ENCODE peak calls at places on chromosomes 12 and 14, in nine cellular contexts. T is neural progenitor cell, A is GM23338, C is GM23248, W is PC-3, K is hepatocyte, B is HCT116, D is SK-N-SH, X is MM.1S. H is an unnamed sample.

GRCh38 chr14:58752782-58753181 is 115.0 kb downstream of the DACT1 start:
- DNase-seq in B (no peak), T (no peak), K (no peak), D (no peak), C (peak; percentile 31), X (no peak), A (no peak), W (no peak), H (no peak)

GRCh38 chr14:36293824-36294223 is 26.6 kb downstream of the MBIP start:
- DNase-seq in C (peak; percentile 85), D (no peak), T (no peak), A (no peak), X (no peak), B (no peak), W (no peak), K (peak; percentile 12), H (no peak)

GRCh38 chr14:68143341-68143807 is 323.8 kb downstream of the RAD51B start:
- DNase-seq in C (peak; percentile 74), D (no peak), K (peak; percentile 27), B (no peak), X (no peak), W (peak; percentile 28), T (no peak), A (no peak), H (no peak)

GRCh38 chr14:51547260-51547659 is 104.5 kb upstream of the FRMD6 start:
- DNase-seq in B (peak; percentile 68), C (peak; percentile 98), X (no peak), K (peak; percentile 66), T (no peak), A (no peak), D (peak; percentile 30), W (peak; percentile 99), H (no peak)

GRCh38 chr12:50088577-50089335 is 3.6 kb downstream of the SMARCD1 start:
- DNase-seq in B (peak; percentile 72), X (peak; percentile 87), W (peak; percentile 88), A (peak; percentile 83), T (peak; percentile 80), C (peak; percentile 69), K (peak; percentile 85), D (peak; percentile 65), H (peak; percentile 82)

GRCh38 chr12:34376133-34376799 is 354.0 kb downstream of the ALG10 start:
- DNase-seq in X (no peak), T (no peak), D (no peak), B (no peak), A (no peak), W (peak; percentile 4), K (no peak), C (no peak), H (no peak)

GRCh38 chr12:111102062-111102735 is 181.8 kb upstream of the MYL2 start:
- DNase-seq in C (no peak), B (no peak), A (no peak), T (no peak), D (no peak), X (peak; percentile 19), W (no peak), K (no peak), H (peak; percentile 62)

GRCh38 chr12:57242691-57243454 is 8.1 kb downstream of the STAC3 start:
- DNase-seq in D (peak; percentile 86), K (peak; percentile 82), B (peak; percentile 56), X (peak; percentile 86), T (peak; percentile 93), C (peak; percentile 51), A (peak; percentile 96), W (peak; percentile 68), H (peak; percentile 97)

GRCh38 chr14:103195828-103196615 is 72.8 kb downstream of the TNFAIP2 start:
- DNase-seq in T (no peak), X (no peak), W (no peak), K (no peak), B (no peak), A (no peak), C (no peak), D (no peak), H (no peak)

GRCh38 chr14:92596328-92596943 is 82.9 kb downstream of the RIN3 start:
- DNase-seq in W (no peak), D (no peak), C (no peak), X (no peak), B (no peak), T (peak; percentile 41), K (no peak), A (peak; percentile 52), H (no peak)
- H3K27ac ChIP-seq in W (no peak overlapping the region), D (no peak overlapping the region), C (no peak overlapping the region), X (no peak overlapping the region), B (no peak overlapping the region), T (no peak overlapping the region), K (no peak overlapping the region), A (no peak overlapping the region), H (no peak overlapping the region)

GRCh38 chr14:100698719-100699448 is 27.8 kb upstream of the DLK1 start:
- DNase-seq in X (no peak), A (no peak), W (no peak), C (no peak), B (no peak), D (no peak), T (no peak), K (no peak), H (no peak)
- TF ChIP-seq EZH2phosphoT487 in X (no peak), A (no peak), W (no peak), C (no peak), B (no peak), D (no peak), T (no peak), K (no peak), H (no peak)

DNA sequence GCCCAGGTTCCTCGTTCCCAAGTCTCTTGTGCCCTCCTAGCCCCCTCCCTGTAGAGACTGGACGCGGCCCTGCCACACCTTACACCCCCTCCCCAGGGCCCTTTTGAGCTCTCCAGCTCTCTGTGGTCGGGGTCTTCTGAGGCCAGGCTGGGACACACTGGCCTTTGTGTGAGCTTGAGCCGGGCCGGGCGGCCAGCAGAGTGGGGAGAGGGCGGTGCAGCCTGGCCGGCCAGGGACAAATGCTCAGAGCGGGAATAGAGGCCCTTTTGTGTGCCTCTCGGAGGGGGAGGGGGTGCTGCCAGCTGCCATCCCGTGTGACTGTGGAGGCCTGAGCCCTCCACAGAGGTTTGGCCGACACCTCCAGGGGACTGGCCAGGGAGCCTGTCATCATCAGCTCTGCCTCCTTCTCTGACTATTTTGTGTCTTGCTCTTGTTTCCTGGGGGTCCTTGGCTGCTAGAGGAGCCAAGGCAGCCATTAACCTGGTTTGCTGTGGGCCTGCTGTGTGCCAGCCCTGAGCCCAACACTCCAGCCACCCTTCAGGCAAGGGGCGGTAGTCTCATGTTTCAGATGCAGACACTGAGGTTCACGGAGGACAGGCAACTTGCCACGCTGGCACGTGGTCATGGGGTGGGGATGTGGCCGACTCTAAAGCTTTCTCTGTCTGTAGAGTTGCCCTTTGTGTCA is 13.6 kb downstream of the FAM222A start:
- DNase-seq in D (peak; percentile 36), C (no peak), A (no peak), T (peak; percentile 77), X (no peak), W (no peak), B (no peak), K (no peak), H (no peak)
- H3K27ac ChIP-seq in D (peak overlapping the region; percentile 58), C (no peak overlapping the region), A (no peak overlapping the region), T (no peak overlapping the region), X (no peak overlapping the region), W (no peak overlapping the region), B (no peak overlapping the region), K (no peak overlapping the region), H (no peak overlapping the region)

GRCh38 chr14:34755215-34755614 is 40.8 kb upstream of the CFL2 start:
- DNase-seq in W (no peak), T (no peak), C (no peak), K (no peak), X (no peak), A (no peak), B (no peak), D (no peak), H (no peak)
- TF ChIP-seq EZH2phosphoT487 in W (no peak), T (no peak), C (no peak), K (no peak), X (no peak), A (no peak), B (no peak), D (no peak), H (no peak)

H was measured in OCI-LY7.